ENCODE peak calls at places on chromosomes 3 and 15, in nine cellular contexts. R is endodermal cell, Z is transverse colon, W is upper lobe of right lung, N is fibroblast of lung, P is Panc1, Q is OCI-LY7, Y is heart right ventricle, T is body of pancreas. L is an unnamed sample.

GRCh38 chr15:38253448-38253847 is 812 bp downstream of the SPRED1 start:
- DNase-seq in R (no peak), Z (peak; percentile 13), W (no peak), N (peak; percentile 91), P (no peak), Q (peak; percentile 18), Y (no peak), T (no peak), L (no peak)

GRCh38 chr3:89472101-89472500 is 364.7 kb downstream of the EPHA3 start:
- DNase-seq in R (no peak), Z (no peak), W (no peak), N (no peak), P (no peak), Q (no peak), Y (no peak), T (no peak), L (no peak)

GRCh38 chr3:72137865-72138861 is 353.2 kb upstream of the PROK2 start:
- DNase-seq in R (no peak), Z (no peak), W (no peak), N (no peak), P (no peak), Q (no peak), Y (peak; percentile 30), T (no peak), L (no peak)

GRCh38 chr3:168990111-168990510 is 673.4 kb downstream of the MECOM start:
- DNase-seq in R (no peak), Z (no peak), W (no peak), N (no peak), P (no peak), Q (no peak), Y (no peak), T (no peak), L (no peak)

GRCh38 chr3:115784739-115785571 is 161.6 kb downstream of the GAP43 start:
- DNase-seq in R (peak; percentile 48), Z (no peak), W (no peak), N (peak; percentile 91), P (no peak), Q (no peak), Y (no peak), T (no peak), L (no peak)

GRCh38 chr3:36701249-36701572 is 63.1 kb downstream of the DCLK3 start:
- DNase-seq in R (no peak), Z (no peak), W (no peak), N (peak; percentile 24), P (no peak), Q (no peak), Y (no peak), T (no peak), L (no peak)

GRCh38 chr15:77369168-77369567 is 50.7 kb downstream of the PEAK1 start:
- DNase-seq in R (no peak), Z (no peak), W (no peak), N (peak; percentile 21), P (no peak), Q (no peak), Y (no peak), T (no peak), L (no peak)

GRCh38 chr3:143331336-143331735 is 211.8 kb downstream of the CHST2 start:
- DNase-seq in R (no peak), Z (no peak), W (no peak), N (peak; percentile 42), P (no peak), Q (no peak), Y (no peak), T (no peak), L (no peak)

GRCh38 chr3:120203016-120203415 is 82.0 kb downstream of the GPR156 start:
- DNase-seq in R (no peak), Z (no peak), W (no peak), N (peak; percentile 61), P (no peak), Q (no peak), Y (no peak), T (no peak), L (no peak)

GRCh38 chr15:98955980-98956723 is 51.4 kb downstream of the PGPEP1L start:
- DNase-seq in R (no peak), Z (no peak), W (no peak), N (no peak), P (no peak), Q (no peak), Y (no peak), T (no peak), L (no peak)

GRCh38 chr15:48563944-48564343 is 81.6 kb downstream of the FBN1 start:
- DNase-seq in R (no peak), Z (no peak), W (no peak), N (peak; percentile 55), P (no peak), Q (no peak), Y (no peak), T (no peak), L (no peak)

GRCh38 chr3:147963711-147964110 is 554.5 kb downstream of the ZIC1 start:
- DNase-seq in R (no peak), Z (no peak), W (no peak), N (no peak), P (no peak), Q (no peak), Y (no peak), T (no peak), L (no peak)

GRCh38 chr3:52892625-52893311 is 4.6 kb downstream of the STIMATE start:
- DNase-seq in R (no peak), Z (no peak), W (no peak), N (no peak), P (no peak), Q (no peak), Y (no peak), T (no peak), L (peak; percentile 39)

GRCh38 chr3:44721231-44722102 is 8.0 kb upstream of the ZNF501 start:
- DNase-seq in R (no peak), Z (no peak), W (no peak), N (peak; percentile 20), P (no peak), Q (no peak), Y (no peak), T (no peak), L (no peak)

GRCh38 chr3:44722103-44722401 is 7.4 kb upstream of the ZNF501 start:
- DNase-seq in R (no peak), Z (no peak), W (no peak), N (no peak), P (no peak), Q (no peak), Y (no peak), T (no peak), L (no peak)
- H3K9me3 ChIP-seq in R (peaks cover 96% of the 10 kb centered on the region), Z (peaks cover 95% of the 10 kb centered on the region), W (peaks cover 89% of the 10 kb centered on the region), N (peaks cover 6% of the 10 kb centered on the region), P (peaks cover 44% of the 10 kb centered on the region), Q (peaks cover 50% of the 10 kb centered on the region), Y (peaks cover 87% of the 10 kb centered on the region), T (peaks cover 3% of the 10 kb centered on the region), L (peaks cover 67% of the 10 kb centered on the region)

DNA sequence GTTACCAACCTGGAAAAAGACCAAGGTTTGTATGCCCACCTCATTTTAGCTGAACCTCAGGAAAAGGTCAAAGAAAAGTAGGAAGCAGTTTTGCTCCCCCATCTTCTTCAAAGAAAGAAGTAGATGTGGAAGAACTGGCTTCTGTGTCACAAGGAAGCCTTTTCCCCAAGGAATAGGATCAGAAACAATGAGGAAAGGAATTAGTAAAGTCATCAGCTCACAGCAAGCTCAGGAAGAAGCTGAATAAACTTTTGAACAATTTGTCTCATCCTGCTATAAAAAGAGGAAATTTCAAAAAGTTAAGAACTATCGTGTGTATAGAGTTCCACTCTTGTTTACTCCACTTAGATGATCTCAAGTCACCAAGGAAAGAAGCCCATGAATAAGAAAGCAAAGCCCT is 174.2 kb downstream of the PDE8A start:
- DNase-seq in R (no peak), Z (no peak), W (no peak), N (no peak), P (no peak), Q (no peak), Y (no peak), T (no peak), L (no peak)
- H3K9me3 ChIP-seq in R (no peaks in the 10 kb centered on the region), Z (no peaks in the 10 kb centered on the region), W (no peaks in the 10 kb centered on the region), N (no peaks in the 10 kb centered on the region), P (no peaks in the 10 kb centered on the region), Q (no peaks in the 10 kb centered on the region), Y (no peaks in the 10 kb centered on the region), T (no peaks in the 10 kb centered on the region), L (no peaks in the 10 kb centered on the region)

DNA sequence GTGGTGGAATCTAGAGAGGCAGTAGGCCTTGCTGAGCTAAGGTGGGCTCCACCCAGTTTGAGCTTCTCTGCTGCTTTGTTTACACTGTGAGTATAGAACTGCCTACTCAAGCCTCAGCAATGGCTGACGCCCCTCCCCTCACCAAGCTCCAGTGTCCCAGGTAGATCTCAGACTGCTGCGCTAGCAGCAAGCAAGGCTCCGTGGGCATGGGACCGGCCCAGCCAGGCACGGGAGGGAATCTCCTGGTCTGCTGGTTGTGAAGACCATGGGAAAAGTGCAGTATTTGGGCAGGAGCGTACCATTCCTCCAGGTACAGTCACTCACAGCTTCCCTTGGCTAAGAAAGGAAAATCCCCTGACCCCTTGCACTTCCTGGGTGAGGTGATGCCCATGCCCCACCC is 407.1 kb downstream of the ZPLD1 start:
- DNase-seq in R (no peak), Z (no peak), W (no peak), N (no peak), P (no peak), Q (no peak), Y (no peak), T (no peak), L (no peak)
- H3K9me3 ChIP-seq in R (peaks cover 6% of the 10 kb centered on the region), Z (no peaks in the 10 kb centered on the region), W (no peaks in the 10 kb centered on the region), N (no peaks in the 10 kb centered on the region), P (no peaks in the 10 kb centered on the region), Q (no peaks in the 10 kb centered on the region), Y (no peaks in the 10 kb centered on the region), T (no peaks in the 10 kb centered on the region), L (no peaks in the 10 kb centered on the region)

GRCh38 chr3:66396161-66396760 is 104.6 kb downstream of the LRIG1 start:
- DNase-seq in R (peak; percentile 32), Z (no peak), W (no peak), N (no peak), P (no peak), Q (no peak), Y (no peak), T (no peak), L (no peak)
- H3K9me3 ChIP-seq in R (no peaks in the 10 kb centered on the region), Z (no peaks in the 10 kb centered on the region), W (no peaks in the 10 kb centered on the region), N (no peaks in the 10 kb centered on the region), P (no peaks in the 10 kb centered on the region), Q (no peaks in the 10 kb centered on the region), Y (no peaks in the 10 kb centered on the region), T (no peaks in the 10 kb centered on the region), L (no peaks in the 10 kb centered on the region)

DNA sequence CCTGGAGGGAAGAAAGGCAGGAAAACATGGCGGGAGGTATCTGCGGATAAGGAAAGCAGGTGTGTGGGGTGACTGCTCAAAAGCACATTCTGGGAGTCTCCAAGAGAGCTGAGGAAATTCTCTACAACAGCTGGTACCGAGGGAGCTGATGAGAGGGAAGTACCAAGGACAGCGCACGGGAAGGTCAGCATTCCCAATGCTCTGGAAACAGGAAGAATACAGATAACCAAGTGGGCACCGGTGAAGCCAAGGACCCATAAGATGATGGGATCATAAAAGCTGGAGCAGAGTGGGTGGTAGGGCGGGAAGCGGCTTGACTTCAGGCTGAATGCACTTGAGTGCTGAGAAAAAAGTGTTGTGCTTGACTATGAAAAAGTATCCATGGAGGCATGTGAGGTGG is 215.3 kb downstream of the NR1D2 start:
- DNase-seq in R (peak; percentile 85), Z (no peak), W (no peak), N (peak; percentile 23), P (no peak), Q (no peak), Y (no peak), T (no peak), L (no peak)
- H3K9me3 ChIP-seq in R (no peaks in the 10 kb centered on the region), Z (no peaks in the 10 kb centered on the region), W (no peaks in the 10 kb centered on the region), N (no peaks in the 10 kb centered on the region), P (no peaks in the 10 kb centered on the region), Q (no peaks in the 10 kb centered on the region), Y (no peaks in the 10 kb centered on the region), T (no peaks in the 10 kb centered on the region), L (no peaks in the 10 kb centered on the region)